ENCODE peak calls at places on chromosomes 1 and 21, in four cellular contexts. One of them, this sample, is unnamed. For H3K4me1, the result is how much of the 10 kb centered on the place peaks cover.

GRCh38 chr1:53562256-53562982 is 103.2 kb downstream of the DMRTB1 start:
- DNase-seq in trophoblast cell: no peak
- DNase-seq in IMR-90: peak
- DNase-seq in mesenchymal stem cell: no peak
- DNase-seq in this sample: no peak

GRCh38 chr1:34970220-34970735 is 14.9 kb downstream of the TMEM35B start:
- DNase-seq in IMR-90: no peak
- DNase-seq in mesenchymal stem cell: no peak
- DNase-seq in trophoblast cell: no peak
- DNase-seq in this sample: no peak

GRCh38 chr1:243354511-243355153 is 98.8 kb downstream of the SDCCAG8 start:
- DNase-seq in mesenchymal stem cell: peak
- DNase-seq in IMR-90: peak
- DNase-seq in trophoblast cell: peak
- DNase-seq in this sample: no peak

GRCh38 chr1:16153110-16153998 is 2.5 kb downstream of the EPHA2 start:
- DNase-seq in mesenchymal stem cell: peak
- DNase-seq in trophoblast cell: no peak
- DNase-seq in IMR-90: no peak
- DNase-seq in this sample: no peak

GRCh38 chr1:115544131-115544530 is 97.6 kb upstream of the VANGL1 start:
- DNase-seq in IMR-90: peak
- DNase-seq in trophoblast cell: peak
- DNase-seq in mesenchymal stem cell: peak
- DNase-seq in this sample: no peak

GRCh38 chr1:15224259-15224869 is 22.7 kb upstream of the FHAD1 start:
- DNase-seq in trophoblast cell: no peak
- DNase-seq in IMR-90: no peak
- DNase-seq in mesenchymal stem cell: peak
- DNase-seq in this sample: no peak

GRCh38 chr1:15154480-15155036 is 1.0 kb downstream of the TMEM51 start:
- DNase-seq in mesenchymal stem cell: peak
- DNase-seq in trophoblast cell: peak
- DNase-seq in IMR-90: no peak
- DNase-seq in this sample: no peak

GRCh38 chr1:67572594-67573221 is 112.3 kb upstream of the GADD45A start:
- DNase-seq in IMR-90: peak
- DNase-seq in mesenchymal stem cell: no peak
- DNase-seq in trophoblast cell: peak
- DNase-seq in this sample: no peak

GRCh38 chr1:212689758-212690540 is 9.7 kb downstream of the BATF3 start:
- DNase-seq in mesenchymal stem cell: no peak
- DNase-seq in trophoblast cell: peak
- DNase-seq in IMR-90: no peak
- DNase-seq in this sample: no peak

GRCh38 chr1:42179275-42179674 is 14.7 kb upstream of the GUCA2A start:
- DNase-seq in mesenchymal stem cell: peak
- DNase-seq in trophoblast cell: no peak
- DNase-seq in IMR-90: peak
- DNase-seq in this sample: no peak

GRCh38 chr1:2882968-2883696 is 81.6 kb upstream of the TTC34 start:
- DNase-seq in mesenchymal stem cell: no peak
- DNase-seq in IMR-90: no peak
- DNase-seq in trophoblast cell: no peak
- DNase-seq in this sample: no peak

GRCh38 chr1:231177971-231178370 is 16.1 kb downstream of the TRIM67 start:
- DNase-seq in mesenchymal stem cell: no peak
- DNase-seq in IMR-90: no peak
- DNase-seq in trophoblast cell: no peak
- DNase-seq in this sample: no peak

GRCh38 chr21:44514746-44515358 is 25.1 kb downstream of the KRTAP10-1 start:
- DNase-seq in mesenchymal stem cell: no peak
- DNase-seq in trophoblast cell: no peak
- DNase-seq in IMR-90: no peak
- DNase-seq in this sample: no peak

GRCh38 chr1:206784471-206784903 is 12.2 kb upstream of the IL10 start:
- DNase-seq in trophoblast cell: no peak
- DNase-seq in mesenchymal stem cell: no peak
- DNase-seq in IMR-90: no peak
- DNase-seq in this sample: no peak

GRCh38 chr1:206786212-206786886 is 14.1 kb upstream of the IL10 start:
- DNase-seq in mesenchymal stem cell: no peak
- DNase-seq in trophoblast cell: no peak
- DNase-seq in IMR-90: no peak
- DNase-seq in this sample: no peak

GRCh38 chr1:206782448-206782847 is 10.2 kb upstream of the IL10 start:
- DNase-seq in trophoblast cell: no peak
- DNase-seq in IMR-90: no peak
- DNase-seq in mesenchymal stem cell: no peak
- DNase-seq in this sample: no peak

GRCh38 chr1:206785366-206785765 is 13.1 kb upstream of the IL10 start:
- DNase-seq in mesenchymal stem cell: no peak
- DNase-seq in IMR-90: no peak
- DNase-seq in trophoblast cell: no peak
- DNase-seq in this sample: no peak

DNA sequence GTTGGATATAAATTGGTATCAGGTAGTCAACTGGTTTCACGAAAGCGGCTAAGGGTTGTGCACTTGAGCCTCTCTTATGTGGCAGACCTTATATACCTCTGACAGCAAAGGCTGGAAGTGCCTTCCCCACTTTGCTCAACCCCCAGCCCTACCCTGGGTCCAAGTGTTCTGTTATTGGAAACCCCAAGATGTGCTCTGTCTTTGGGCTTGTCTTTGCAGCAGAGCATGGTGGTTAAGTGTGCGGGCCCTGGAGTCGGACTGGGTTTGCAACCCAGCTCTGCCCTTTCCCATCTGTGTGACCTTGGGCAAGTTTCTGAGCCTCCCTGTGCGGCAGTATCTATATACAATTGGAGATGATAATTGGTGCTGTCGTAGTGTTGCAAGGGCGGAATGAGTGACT is 11.2 kb upstream of the IL10 start:
- DNase-seq in IMR-90: no peak
- DNase-seq in mesenchymal stem cell: no peak
- DNase-seq in trophoblast cell: no peak
- DNase-seq in this sample: no peak
- H3K4me1 ChIP-seq in IMR-90: under half
- H3K4me1 ChIP-seq in mesenchymal stem cell: under half
- H3K4me1 ChIP-seq in trophoblast cell: under half
- H3K4me1 ChIP-seq in this sample: under half

DNA sequence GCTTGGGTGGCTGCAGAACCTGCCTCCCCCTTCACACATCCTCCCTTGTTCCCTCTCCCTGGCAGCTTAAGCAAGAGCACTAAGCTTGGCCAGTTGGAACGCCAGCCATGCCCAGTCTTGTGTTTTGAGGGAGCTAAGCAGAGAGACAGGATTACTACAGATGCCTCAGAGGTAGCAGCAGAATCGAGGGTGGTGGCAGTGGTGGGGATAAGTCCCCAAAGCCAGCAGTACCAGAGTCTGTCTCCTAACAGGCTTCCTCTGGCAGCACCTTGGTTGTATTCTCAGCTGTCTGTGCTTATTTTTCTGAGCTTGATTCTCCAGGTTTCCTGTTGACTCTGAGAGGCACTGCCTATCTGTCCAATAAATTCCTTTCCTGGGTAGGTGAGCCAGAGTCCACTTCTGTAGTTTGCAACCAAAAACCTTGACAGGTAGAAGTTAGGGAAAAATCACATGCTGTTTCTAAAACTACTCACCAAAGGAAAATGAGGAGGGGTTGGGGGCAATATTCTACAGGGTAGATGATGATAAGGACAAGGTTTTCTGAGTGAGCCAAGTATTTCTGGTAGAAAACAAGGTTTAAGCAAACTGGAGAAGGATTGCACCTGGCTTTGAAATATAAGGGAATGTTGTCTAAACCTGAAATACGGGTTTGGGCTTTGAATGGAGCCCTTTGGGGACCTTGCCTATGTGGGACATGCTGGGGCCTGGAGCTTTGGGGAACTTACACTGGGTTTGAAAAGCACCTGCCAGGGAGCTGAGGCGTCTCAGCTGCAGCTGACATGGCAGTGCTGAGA is 100.8 kb downstream of the PBX1 start:
- DNase-seq in trophoblast cell: peak
- DNase-seq in IMR-90: no peak
- DNase-seq in mesenchymal stem cell: no peak
- DNase-seq in this sample: no peak
- H2AK5ac ChIP-seq in trophoblast cell: no peak
- H2AK5ac ChIP-seq in IMR-90: no peak
- H2AK5ac ChIP-seq in mesenchymal stem cell: no peak
- H2AK5ac ChIP-seq in this sample: no peak

DNA sequence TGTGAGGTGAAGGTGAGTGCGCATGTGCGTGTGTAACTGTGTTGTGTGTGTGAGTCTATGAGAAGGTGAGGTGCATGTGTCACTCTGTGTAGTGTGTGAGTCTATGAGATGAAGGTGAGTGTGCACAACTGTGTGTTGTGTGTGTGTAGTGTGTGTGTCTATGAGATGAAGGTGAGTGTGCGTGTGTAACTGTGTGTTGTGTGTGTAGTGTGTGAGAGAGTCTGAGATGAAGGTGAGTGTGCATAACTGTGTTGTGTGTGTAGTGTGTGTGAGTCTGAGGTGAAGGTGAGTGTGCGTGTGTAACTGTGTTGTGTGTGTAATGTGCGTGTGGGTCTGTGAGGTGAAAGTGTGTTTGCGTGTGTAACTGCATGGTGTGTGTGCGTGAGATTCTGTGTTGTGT is 154.0 kb downstream of the FOXD2 start:
- DNase-seq in mesenchymal stem cell: no peak
- DNase-seq in trophoblast cell: no peak
- DNase-seq in IMR-90: no peak
- DNase-seq in this sample: no peak
- H4K91ac ChIP-seq in mesenchymal stem cell: peak
- H4K91ac ChIP-seq in trophoblast cell: no peak
- H4K91ac ChIP-seq in IMR-90: no peak
- H4K91ac ChIP-seq in this sample: peak

DNA sequence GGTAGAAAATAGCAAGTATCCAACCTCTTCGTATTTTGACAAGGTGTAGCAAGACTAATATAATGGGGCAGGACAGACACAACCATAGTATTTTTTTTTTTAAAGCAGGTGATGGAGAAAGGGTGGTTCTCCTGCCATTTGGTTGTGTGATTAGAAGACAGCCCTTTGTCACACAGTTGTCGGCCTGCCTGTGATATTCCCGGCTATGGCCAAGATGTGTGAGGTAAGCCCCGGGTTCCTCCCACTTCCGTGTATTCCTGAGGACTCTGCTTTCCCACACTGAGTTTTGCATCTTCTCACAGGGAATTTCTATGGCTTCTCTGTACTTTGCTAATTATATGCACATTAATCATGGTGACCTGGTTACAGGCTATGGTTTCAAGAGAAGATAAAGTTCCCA is 35.9 kb downstream of the ZNF496 start:
- DNase-seq in mesenchymal stem cell: no peak
- DNase-seq in IMR-90: peak
- DNase-seq in trophoblast cell: no peak
- DNase-seq in this sample: no peak
- H3K4me1 ChIP-seq in mesenchymal stem cell: under half
- H3K4me1 ChIP-seq in IMR-90: under half
- H3K4me1 ChIP-seq in trophoblast cell: under half
- H3K4me1 ChIP-seq in this sample: under half

GRCh38 chr21:41478319-41479177 is 29.4 kb downstream of the TMPRSS2 start:
- DNase-seq in mesenchymal stem cell: no peak
- DNase-seq in trophoblast cell: peak
- DNase-seq in IMR-90: no peak
- DNase-seq in this sample: no peak
- H2AK5ac ChIP-seq in mesenchymal stem cell: no peak
- H2AK5ac ChIP-seq in trophoblast cell: no peak
- H2AK5ac ChIP-seq in IMR-90: no peak
- H2AK5ac ChIP-seq in this sample: peak

DNA sequence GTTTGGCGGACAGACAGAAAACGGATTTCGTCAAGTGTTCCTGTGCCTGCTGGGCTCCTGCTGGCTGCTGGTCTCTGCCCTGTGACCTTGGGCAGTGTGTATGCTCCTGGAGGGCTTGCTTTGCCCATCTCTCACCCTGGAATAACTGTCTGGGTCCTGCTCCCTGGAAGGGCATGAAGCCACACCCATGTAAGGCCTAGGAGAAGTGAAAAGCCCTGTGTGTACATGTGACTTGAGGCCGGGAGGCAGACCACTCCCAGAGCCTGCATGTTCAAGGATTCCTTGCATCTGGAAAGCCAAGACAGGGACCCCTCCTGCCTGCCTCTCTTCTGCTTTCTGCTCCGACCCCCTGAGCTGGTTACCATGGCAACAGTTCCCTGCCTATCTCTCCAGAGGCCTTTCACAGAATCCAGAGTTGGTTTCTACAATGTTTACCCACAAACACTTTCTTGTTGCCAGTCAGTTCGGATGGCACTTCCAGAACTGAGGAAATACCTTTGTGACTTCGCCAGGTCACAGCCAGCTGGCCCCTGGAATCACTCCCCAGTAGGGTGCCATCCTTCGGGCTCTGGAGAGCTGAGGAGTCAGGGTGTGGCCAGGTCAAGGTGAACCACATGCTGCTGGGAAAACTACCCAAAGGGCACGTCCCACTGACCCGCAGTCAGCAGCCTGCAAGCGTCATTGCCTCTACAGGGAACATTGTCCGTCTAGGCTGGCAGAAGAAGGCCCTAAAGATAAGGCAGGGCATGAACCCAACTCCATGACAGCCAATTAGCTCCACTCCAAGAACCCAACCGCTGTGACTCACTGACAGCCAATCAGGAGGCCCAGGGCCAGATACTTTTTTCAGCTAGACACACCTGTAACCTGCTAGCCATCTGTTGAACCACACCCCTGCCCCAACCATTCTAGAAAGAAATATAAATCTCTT is 14.7 kb upstream of the GPR37L1 start:
- DNase-seq in IMR-90: no peak
- DNase-seq in trophoblast cell: no peak
- DNase-seq in mesenchymal stem cell: no peak
- DNase-seq in this sample: no peak
- H4K91ac ChIP-seq in IMR-90: no peak
- H4K91ac ChIP-seq in trophoblast cell: peak
- H4K91ac ChIP-seq in mesenchymal stem cell: no peak
- H4K91ac ChIP-seq in this sample: no peak

GRCh38 chr1:218481116-218481775 is 136.1 kb downstream of the TGFB2 start:
- DNase-seq in mesenchymal stem cell: peak
- DNase-seq in IMR-90: peak
- DNase-seq in trophoblast cell: peak
- DNase-seq in this sample: no peak

GRCh38 chr1:218478336-218478735 is 133.2 kb downstream of the TGFB2 start:
- DNase-seq in IMR-90: peak
- DNase-seq in trophoblast cell: peak
- DNase-seq in mesenchymal stem cell: peak
- DNase-seq in this sample: no peak

GRCh38 chr1:218480691-218481099 is 135.6 kb downstream of the TGFB2 start:
- DNase-seq in IMR-90: peak
- DNase-seq in mesenchymal stem cell: peak
- DNase-seq in trophoblast cell: peak
- DNase-seq in this sample: no peak

GRCh38 chr1:218479436-218480115 is 134.4 kb downstream of the TGFB2 start:
- DNase-seq in IMR-90: peak
- DNase-seq in mesenchymal stem cell: peak
- DNase-seq in trophoblast cell: peak
- DNase-seq in this sample: no peak

DNA sequence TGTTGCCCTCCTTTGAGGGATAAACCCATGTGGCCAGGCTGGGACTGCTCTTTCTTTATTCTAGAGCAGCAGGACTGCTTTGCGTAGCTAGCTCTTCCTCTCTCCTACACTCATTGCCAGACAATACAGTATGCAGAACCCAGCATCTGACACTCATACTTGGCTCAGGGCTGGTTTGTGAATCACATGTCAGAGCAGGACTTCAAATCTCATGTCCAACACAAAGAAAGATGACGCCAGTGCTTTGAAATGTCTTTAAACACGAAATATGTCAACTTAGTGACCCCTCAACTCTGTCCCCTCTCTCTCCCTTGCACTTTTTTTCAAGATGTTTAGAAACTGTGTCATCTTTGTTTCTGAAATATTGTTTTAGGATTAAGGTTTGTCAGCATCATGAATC is 135.0 kb downstream of the TGFB2 start:
- DNase-seq in mesenchymal stem cell: peak
- DNase-seq in IMR-90: peak
- DNase-seq in trophoblast cell: peak
- DNase-seq in this sample: no peak
- H3K4me1 ChIP-seq in mesenchymal stem cell: under half
- H3K4me1 ChIP-seq in IMR-90: under half
- H3K4me1 ChIP-seq in trophoblast cell: under half
- H3K4me1 ChIP-seq in this sample: under half

This sample was measured in neuronal stem cell.